ENCODE peak calls at places on chromosomes 3 and 15, in ten cellular contexts. W is K562; X is cardiac muscle cell; A is psoas muscle; R is CD8-positive, alpha-beta T cell; K is DND-41; I is MM.1S; O is brain microvascular endothelial cell; J is esophagus muscularis mucosa; S is hepatocyte. T is an unnamed sample.

GRCh38 chr3:194322701-194323174 is 28.4 kb downstream of the CPN2 start:
- DNase-seq in K (no peak), X (no peak), R (no peak), W (peak; percentile 42), J (no peak), O (peak; percentile 48), I (no peak), A (peak; percentile 80), S (peak; percentile 78), T (no peak)

GRCh38 chr3:153626158-153626557 is 464.1 kb downstream of the RAP2B start:
- DNase-seq in O (no peak), W (no peak), K (no peak), I (no peak), S (no peak), J (no peak), R (no peak), A (no peak), X (no peak), T (no peak)

GRCh38 chr3:133492159-133492860 is 81.2 kb upstream of the CDV3 start:
- DNase-seq in K (no peak), X (no peak), R (peak; percentile 53), S (no peak), O (no peak), W (no peak), J (peak; percentile 84), A (no peak), I (no peak), T (no peak)

GRCh38 chr15:90266061-90266431 is 574 bp downstream of the NGRN start:
- DNase-seq in S (no peak), I (no peak), K (peak; percentile 55), O (peak; percentile 20), A (peak; percentile 62), R (no peak), X (peak; percentile 31), J (no peak), W (peak; percentile 64), T (no peak)

GRCh38 chr3:154794383-154794782 is 285.7 kb upstream of the MME start:
- DNase-seq in J (no peak), A (no peak), O (no peak), X (no peak), K (no peak), S (no peak), R (no peak), I (no peak), W (no peak), T (no peak)

GRCh38 chr3:190127797-190128196 is 7.1 kb upstream of the P3H2 start:
- DNase-seq in J (no peak), K (no peak), W (no peak), O (no peak), I (no peak), A (no peak), X (peak; percentile 52), R (no peak), S (no peak), T (no peak)

GRCh38 chr3:144282313-144282712 is 310.7 kb downstream of the DIPK2A start:
- DNase-seq in S (no peak), R (no peak), X (no peak), I (no peak), K (no peak), O (no peak), J (no peak), A (no peak), W (no peak), T (no peak)

GRCh38 chr3:39294446-39295183 is 14.8 kb upstream of the CX3CR1 start:
- DNase-seq in J (no peak), W (no peak), R (no peak), S (no peak), A (no peak), I (no peak), O (no peak), K (peak; percentile 50), X (no peak), T (no peak)

GRCh38 chr3:196274585-196274984 is 12.9 kb downstream of the PCYT1A start:
- DNase-seq in W (peak; percentile 84), S (no peak), K (no peak), O (peak; percentile 47), I (peak; percentile 94), R (peak; percentile 52), J (no peak), A (no peak), X (no peak), T (no peak)

GRCh38 chr3:37905987-37906674 is 44.5 kb downstream of the CTDSPL start:
- DNase-seq in J (no peak), S (peak; percentile 32), W (no peak), A (no peak), R (no peak), K (no peak), X (peak; percentile 72), O (peak; percentile 22), I (no peak), T (peak; percentile 44)

GRCh38 chr15:75182187-75183131 is 19.2 kb upstream of the C15orf39 start:
- DNase-seq in R (no peak), X (no peak), A (no peak), S (peak; percentile 56), K (no peak), W (no peak), O (no peak), I (no peak), J (no peak), T (no peak)

GRCh38 chr3:12601072-12601471 is 44.2 kb downstream of the MKRN2 start:
- DNase-seq in K (no peak), W (no peak), A (no peak), O (no peak), R (no peak), I (no peak), J (no peak), S (no peak), X (peak; percentile 19), T (no peak)

DNA sequence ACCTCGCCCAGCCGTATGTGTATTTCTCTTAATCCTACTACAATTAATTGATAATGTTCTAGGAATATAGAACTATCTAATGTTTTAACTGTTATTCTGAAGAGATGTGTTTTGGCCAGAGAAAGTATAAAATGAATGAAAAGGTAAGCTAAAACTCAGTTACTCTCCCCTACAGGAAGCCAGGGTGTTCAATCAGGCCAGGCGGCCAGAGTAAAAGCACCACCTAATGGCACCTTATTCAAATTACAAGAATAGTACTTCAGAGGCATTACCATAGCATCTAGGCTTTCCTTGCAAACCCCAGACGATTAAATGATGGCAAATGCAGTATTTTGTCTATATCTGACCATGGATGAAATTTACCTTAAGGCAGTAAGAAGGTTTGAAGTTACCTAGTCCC is 10.4 kb downstream of the SLC12A8 start:
- DNase-seq in X (peak; percentile 31), K (no peak), R (no peak), I (peak; percentile 55), A (no peak), S (no peak), O (no peak), W (peak; percentile 15), J (no peak), T (no peak)
- TF ChIP-seq CTCF in X (peak; percentile 31), K (peak; percentile 51), R (no peak), I (peak; percentile 67), A (no peak), S (peak; percentile 10), O (peak; percentile 39), W (peak; percentile 51), J (no peak), T (no peak)

GRCh38 chr3:110473405-110473804 is 598.2 kb upstream of the NECTIN3 start:
- DNase-seq in K (no peak), X (no peak), I (no peak), W (no peak), S (no peak), O (no peak), R (no peak), J (no peak), A (no peak), T (no peak)
- H3K27me3 ChIP-seq in K (no peaks in the 10 kb centered on the region), X (no peaks in the 10 kb centered on the region), I (no peaks in the 10 kb centered on the region), W (no peaks in the 10 kb centered on the region), S (no peaks in the 10 kb centered on the region), O (no peaks in the 10 kb centered on the region), R (no peaks in the 10 kb centered on the region), J (no peaks in the 10 kb centered on the region), A (no peaks in the 10 kb centered on the region), T (no peaks in the 10 kb centered on the region)

GRCh38 chr3:173622156-173622555 is 224.6 kb downstream of the NLGN1 start:
- DNase-seq in S (no peak), W (no peak), J (no peak), O (no peak), R (no peak), A (no peak), X (no peak), K (no peak), I (peak; percentile 76), T (peak; percentile 88)
- H3K4me3 ChIP-seq in S (no peak overlapping the region), W (no peak overlapping the region), J (no peak overlapping the region), O (no peak overlapping the region), R (no peak overlapping the region), A (no peak overlapping the region), X (no peak overlapping the region), K (no peak overlapping the region), I (no peak overlapping the region), T (no peak overlapping the region)

DNA sequence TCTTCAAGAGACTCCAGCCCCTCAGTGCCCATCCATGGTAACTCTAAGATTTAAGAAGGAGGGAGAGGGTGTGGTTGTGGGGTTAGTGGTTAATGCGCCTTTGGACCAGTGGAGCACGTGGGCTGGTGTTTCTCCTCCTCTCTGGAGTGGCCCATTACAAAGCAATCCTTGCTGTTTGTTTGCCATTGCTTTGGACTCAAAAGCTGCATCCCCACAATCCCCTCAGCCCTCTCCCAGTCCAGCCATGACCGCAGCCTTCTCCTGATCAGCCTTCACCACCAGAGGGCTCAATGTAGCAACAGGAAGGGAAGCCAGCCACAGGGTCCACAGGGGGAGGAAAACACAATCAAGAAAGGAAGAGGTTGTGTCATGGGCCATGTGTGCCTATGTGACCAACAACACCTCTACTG is 38.4 kb upstream of the FAM174B start:
- DNase-seq in K (no peak), R (no peak), J (peak; percentile 68), I (no peak), S (peak; percentile 43), X (peak; percentile 51), A (no peak), O (peak; percentile 31), W (peak; percentile 55), T (no peak)
- TF ChIP-seq CTCF in K (peak; percentile 33), R (no peak), J (peak; percentile 14), I (peak; percentile 8), S (peak; percentile 39), X (peak; percentile 61), A (no peak), O (peak; percentile 71), W (peak; percentile 61), T (peak; percentile 48)

T was measured in BJ.